ENCODE peak calls at places on chromosomes 11 and 22, in six cellular contexts. One of them, this sample, is unnamed.

GRCh38 chr11:121067912-121068652 is 33.0 kb upstream of the TECTA start:
- DNase-seq in left cardiac atrium: no peak
- DNase-seq in NCI-H2081: no peak
- DNase-seq in activated naive CD8-positive, alpha-beta T cell treated with anti-CD3 and anti-CD28 coated beads, Interleukin-2, amount 50 U/mL, for 24 hours: no peak
- DNase-seq in amniotic epithelial cell: no peak
- DNase-seq in activated CD4-positive, alpha-beta T cell treated with anti-CD3 and anti-CD28 coated beads for 48 hours: no peak
- DNase-seq in this sample: no peak

GRCh38 chr11:61598886-61599868 is 18.3 kb upstream of the SYT7 start:
- DNase-seq in left cardiac atrium: no peak
- DNase-seq in amniotic epithelial cell: peak; percentile 34
- DNase-seq in activated naive CD8-positive, alpha-beta T cell treated with anti-CD3 and anti-CD28 coated beads, Interleukin-2, amount 50 U/mL, for 24 hours: no peak
- DNase-seq in NCI-H2081: no peak
- DNase-seq in activated CD4-positive, alpha-beta T cell treated with anti-CD3 and anti-CD28 coated beads for 48 hours: no peak
- DNase-seq in this sample: no peak

GRCh38 chr11:63614136-63614664 is at the start of gene PLAAT3:
- DNase-seq in amniotic epithelial cell: peak; percentile 26
- DNase-seq in activated CD4-positive, alpha-beta T cell treated with anti-CD3 and anti-CD28 coated beads for 48 hours: peak; percentile 38
- DNase-seq in left cardiac atrium: peak; percentile 92
- DNase-seq in activated naive CD8-positive, alpha-beta T cell treated with anti-CD3 and anti-CD28 coated beads, Interleukin-2, amount 50 U/mL, for 24 hours: peak; percentile 44
- DNase-seq in NCI-H2081: peak; percentile 42
- DNase-seq in this sample: peak; percentile 11

GRCh38 chr11:106344392-106344791 is 266.9 kb downstream of the AASDHPPT start:
- DNase-seq in amniotic epithelial cell: peak; percentile 77
- DNase-seq in activated CD4-positive, alpha-beta T cell treated with anti-CD3 and anti-CD28 coated beads for 48 hours: no peak
- DNase-seq in left cardiac atrium: no peak
- DNase-seq in NCI-H2081: no peak
- DNase-seq in activated naive CD8-positive, alpha-beta T cell treated with anti-CD3 and anti-CD28 coated beads, Interleukin-2, amount 50 U/mL, for 24 hours: no peak
- DNase-seq in this sample: no peak

GRCh38 chr11:117269856-117270255 is 21.3 kb upstream of the BACE1-AS start:
- DNase-seq in left cardiac atrium: no peak
- DNase-seq in activated naive CD8-positive, alpha-beta T cell treated with anti-CD3 and anti-CD28 coated beads, Interleukin-2, amount 50 U/mL, for 24 hours: no peak
- DNase-seq in amniotic epithelial cell: peak; percentile 72
- DNase-seq in NCI-H2081: no peak
- DNase-seq in activated CD4-positive, alpha-beta T cell treated with anti-CD3 and anti-CD28 coated beads for 48 hours: no peak
- DNase-seq in this sample: no peak

GRCh38 chr11:121711236-121711635 is 258.5 kb upstream of the SORL1-AS1 start:
- DNase-seq in activated CD4-positive, alpha-beta T cell treated with anti-CD3 and anti-CD28 coated beads for 48 hours: no peak
- DNase-seq in activated naive CD8-positive, alpha-beta T cell treated with anti-CD3 and anti-CD28 coated beads, Interleukin-2, amount 50 U/mL, for 24 hours: no peak
- DNase-seq in amniotic epithelial cell: no peak
- DNase-seq in left cardiac atrium: no peak
- DNase-seq in NCI-H2081: no peak
- DNase-seq in this sample: no peak

GRCh38 chr11:107252429-107253161 is 205.0 kb downstream of the CWF19L2 start:
- DNase-seq in left cardiac atrium: no peak
- DNase-seq in activated CD4-positive, alpha-beta T cell treated with anti-CD3 and anti-CD28 coated beads for 48 hours: no peak
- DNase-seq in amniotic epithelial cell: no peak
- DNase-seq in NCI-H2081: no peak
- DNase-seq in activated naive CD8-positive, alpha-beta T cell treated with anti-CD3 and anti-CD28 coated beads, Interleukin-2, amount 50 U/mL, for 24 hours: no peak
- DNase-seq in this sample: no peak

GRCh38 chr11:123559418-123559817 is 95.0 kb downstream of the SCN3B start:
- DNase-seq in left cardiac atrium: no peak
- DNase-seq in NCI-H2081: no peak
- DNase-seq in activated naive CD8-positive, alpha-beta T cell treated with anti-CD3 and anti-CD28 coated beads, Interleukin-2, amount 50 U/mL, for 24 hours: no peak
- DNase-seq in amniotic epithelial cell: no peak
- DNase-seq in activated CD4-positive, alpha-beta T cell treated with anti-CD3 and anti-CD28 coated beads for 48 hours: no peak
- DNase-seq in this sample: no peak

GRCh38 chr11:101407324-101407723 is 176.5 kb downstream of the TRPC6 start:
- DNase-seq in amniotic epithelial cell: peak; percentile 6
- DNase-seq in activated CD4-positive, alpha-beta T cell treated with anti-CD3 and anti-CD28 coated beads for 48 hours: no peak
- DNase-seq in activated naive CD8-positive, alpha-beta T cell treated with anti-CD3 and anti-CD28 coated beads, Interleukin-2, amount 50 U/mL, for 24 hours: no peak
- DNase-seq in left cardiac atrium: no peak
- DNase-seq in NCI-H2081: no peak
- DNase-seq in this sample: no peak

GRCh38 chr11:118252688-118253087 is 523 bp upstream of the MPZL3 start:
- DNase-seq in activated CD4-positive, alpha-beta T cell treated with anti-CD3 and anti-CD28 coated beads for 48 hours: no peak
- DNase-seq in left cardiac atrium: no peak
- DNase-seq in NCI-H2081: no peak
- DNase-seq in activated naive CD8-positive, alpha-beta T cell treated with anti-CD3 and anti-CD28 coated beads, Interleukin-2, amount 50 U/mL, for 24 hours: no peak
- DNase-seq in amniotic epithelial cell: no peak
- DNase-seq in this sample: no peak

GRCh38 chr11:57798905-57799559 is 37.4 kb downstream of the CTNND1 start:
- DNase-seq in left cardiac atrium: peak; percentile 37
- DNase-seq in NCI-H2081: no peak
- DNase-seq in amniotic epithelial cell: peak; percentile 66
- DNase-seq in activated naive CD8-positive, alpha-beta T cell treated with anti-CD3 and anti-CD28 coated beads, Interleukin-2, amount 50 U/mL, for 24 hours: no peak
- DNase-seq in activated CD4-positive, alpha-beta T cell treated with anti-CD3 and anti-CD28 coated beads for 48 hours: no peak
- DNase-seq in this sample: no peak

GRCh38 chr22:38952382-38952993 is 4.9 kb upstream of the APOBEC3A start:
- DNase-seq in amniotic epithelial cell: no peak
- DNase-seq in activated naive CD8-positive, alpha-beta T cell treated with anti-CD3 and anti-CD28 coated beads, Interleukin-2, amount 50 U/mL, for 24 hours: no peak
- DNase-seq in activated CD4-positive, alpha-beta T cell treated with anti-CD3 and anti-CD28 coated beads for 48 hours: no peak
- DNase-seq in left cardiac atrium: no peak
- DNase-seq in NCI-H2081: no peak
- DNase-seq in this sample: no peak

GRCh38 chr11:9396752-9397151 is 12.3 kb downstream of the IPO7 start:
- DNase-seq in NCI-H2081: no peak
- DNase-seq in amniotic epithelial cell: no peak
- DNase-seq in left cardiac atrium: no peak
- DNase-seq in activated CD4-positive, alpha-beta T cell treated with anti-CD3 and anti-CD28 coated beads for 48 hours: no peak
- DNase-seq in activated naive CD8-positive, alpha-beta T cell treated with anti-CD3 and anti-CD28 coated beads, Interleukin-2, amount 50 U/mL, for 24 hours: no peak
- DNase-seq in this sample: no peak

GRCh38 chr22:29623553-29624169 is 20.2 kb downstream of the NF2 start:
- DNase-seq in activated naive CD8-positive, alpha-beta T cell treated with anti-CD3 and anti-CD28 coated beads, Interleukin-2, amount 50 U/mL, for 24 hours: no peak
- DNase-seq in amniotic epithelial cell: no peak
- DNase-seq in NCI-H2081: no peak
- DNase-seq in left cardiac atrium: no peak
- DNase-seq in activated CD4-positive, alpha-beta T cell treated with anti-CD3 and anti-CD28 coated beads for 48 hours: no peak
- DNase-seq in this sample: no peak

GRCh38 chr11:100876826-100877545 is 189.9 kb downstream of the ARHGAP42 start:
- DNase-seq in activated naive CD8-positive, alpha-beta T cell treated with anti-CD3 and anti-CD28 coated beads, Interleukin-2, amount 50 U/mL, for 24 hours: no peak
- DNase-seq in NCI-H2081: no peak
- DNase-seq in amniotic epithelial cell: peak; percentile 99
- DNase-seq in activated CD4-positive, alpha-beta T cell treated with anti-CD3 and anti-CD28 coated beads for 48 hours: no peak
- DNase-seq in left cardiac atrium: no peak
- DNase-seq in this sample: no peak

GRCh38 chr11:2390871-2391662 is 9.5 kb upstream of the TSSC4 start:
- DNase-seq in activated naive CD8-positive, alpha-beta T cell treated with anti-CD3 and anti-CD28 coated beads, Interleukin-2, amount 50 U/mL, for 24 hours: no peak
- DNase-seq in NCI-H2081: peak; percentile 15
- DNase-seq in left cardiac atrium: no peak
- DNase-seq in amniotic epithelial cell: peak; percentile 73
- DNase-seq in activated CD4-positive, alpha-beta T cell treated with anti-CD3 and anti-CD28 coated beads for 48 hours: no peak
- DNase-seq in this sample: no peak

GRCh38 chr22:39288135-39288898 is 31.1 kb downstream of the RPL3 start:
- DNase-seq in NCI-H2081: no peak
- DNase-seq in activated CD4-positive, alpha-beta T cell treated with anti-CD3 and anti-CD28 coated beads for 48 hours: no peak
- DNase-seq in activated naive CD8-positive, alpha-beta T cell treated with anti-CD3 and anti-CD28 coated beads, Interleukin-2, amount 50 U/mL, for 24 hours: no peak
- DNase-seq in amniotic epithelial cell: no peak
- DNase-seq in left cardiac atrium: no peak
- DNase-seq in this sample: no peak

GRCh38 chr22:43007519-43008102 is 7.3 kb downstream of the PACSIN2 start:
- DNase-seq in amniotic epithelial cell: peak; percentile 86
- DNase-seq in activated naive CD8-positive, alpha-beta T cell treated with anti-CD3 and anti-CD28 coated beads, Interleukin-2, amount 50 U/mL, for 24 hours: no peak
- DNase-seq in activated CD4-positive, alpha-beta T cell treated with anti-CD3 and anti-CD28 coated beads for 48 hours: no peak
- DNase-seq in NCI-H2081: peak; percentile 20
- DNase-seq in left cardiac atrium: no peak
- DNase-seq in this sample: no peak

This sample was measured in stimulated activated naive CD4-positive, alpha-beta T cell treated with Interleukin-2 at 50 U/mL for 16 hours.